ENCODE peak calls at places on chromosomes 11 and 22, in four cellular contexts. T is pancreas, W is choroid plexus epithelial cell, S is sigmoid colon. M is an unnamed sample.
A peak's percentile ranks its signal among the peaks of the same experiment; 100 is the strongest.

GRCh38 chr22:38696606-38697005 is 4.1 kb downstream of the JOSD1 start:
- DNase-seq in T (no peak), W (peak; percentile 87), S (no peak), M (no peak)

GRCh38 chr11:72308226-72309073 is 64.5 kb upstream of the PHOX2A start:
- DNase-seq in T (no peak), W (peak; percentile 89), S (no peak), M (peak; percentile 19)

GRCh38 chr22:46074771-46075551 is 75.4 kb upstream of the PPARA start:
- DNase-seq in T (peak; percentile 66), W (no peak), S (peak; percentile 68), M (no peak)

GRCh38 chr11:121650520-121651266 is 197.9 kb upstream of the SORL1-AS1 start:
- DNase-seq in T (no peak), W (no peak), S (no peak), M (peak; percentile 21)

GRCh38 chr22:46810856-46811786 is 48.7 kb downstream of the TBC1D22A start:
- DNase-seq in T (peak; percentile 35), W (no peak), S (no peak), M (no peak)

GRCh38 chr11:12900496-12900895 is 108.6 kb upstream of the RASSF10 start:
- DNase-seq in T (no peak), W (peak; percentile 90), S (no peak), M (no peak)

GRCh38 chr11:122633219-122633829 is 22.2 kb upstream of the UBASH3B start:
- DNase-seq in T (no peak), W (peak; percentile 88), S (peak; percentile 46), M (peak; percentile 55)

GRCh38 chr11:130876100-130876499 is 40.2 kb downstream of the SNX19 start:
- DNase-seq in T (no peak), W (no peak), S (no peak), M (no peak)

GRCh38 chr11:73981051-73981805 is 1.4 kb downstream of the UCP2 start:
- DNase-seq in T (peak; percentile 22), W (no peak), S (peak; percentile 39), M (no peak)

GRCh38 chr11:10310301-10310841 is 5.5 kb downstream of the ADM start:
- DNase-seq in T (no peak), W (peak; percentile 77), S (no peak), M (peak; percentile 41)

GRCh38 chr11:7512525-7513209 is 1.1 kb upstream of the PPFIBP2 start:
- DNase-seq in T (peak; percentile 68), W (peak; percentile 69), S (peak; percentile 89), M (peak; percentile 89)

GRCh38 chr11:32870676-32871075 is 21.9 kb upstream of the QSER1 start:
- DNase-seq in T (no peak), W (peak; percentile 18), S (no peak), M (no peak)
- TF ChIP-seq CTCF in T (no peak), W (peak; percentile 57), S (no peak), M (no peak)

GRCh38 chr11:69708731-69709401 is 5.0 kb upstream of the FGF19 start:
- DNase-seq in T (no peak), W (no peak), S (no peak), M (no peak)
- TF ChIP-seq CTCF in T (no peak), W (no peak), S (no peak), M (no peak)

DNA sequence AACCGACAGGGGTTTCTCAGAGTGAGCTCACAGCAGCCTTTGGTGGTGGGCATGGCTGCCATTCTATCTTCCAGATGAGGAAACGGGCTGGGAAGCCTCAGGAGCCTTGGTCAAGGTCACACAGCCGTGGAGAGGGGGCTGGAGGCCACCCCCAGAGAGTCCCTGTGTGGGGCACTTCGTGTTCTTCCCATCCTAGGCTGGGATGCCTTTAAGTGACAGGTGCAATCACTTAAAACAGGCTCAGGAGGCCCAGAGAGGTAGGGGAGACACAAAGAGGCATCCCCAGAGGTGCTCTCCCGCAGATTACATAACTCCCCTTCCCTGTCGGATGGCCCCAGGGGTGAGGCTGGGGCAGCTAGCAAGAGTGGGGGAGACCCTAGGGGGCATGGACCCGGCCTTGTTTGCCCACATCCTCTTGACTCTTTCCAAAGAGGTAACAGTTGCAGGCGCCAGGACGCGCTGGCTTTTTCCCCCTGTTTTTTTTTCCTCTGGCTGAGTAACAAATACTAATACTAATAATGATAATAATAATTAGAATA is 17.5 kb upstream of the SHISAL1 start:
- DNase-seq in T (no peak), W (no peak), S (peak; percentile 65), M (no peak)
- TF ChIP-seq CTCF in T (no peak), W (no peak), S (no peak), M (no peak)

DNA sequence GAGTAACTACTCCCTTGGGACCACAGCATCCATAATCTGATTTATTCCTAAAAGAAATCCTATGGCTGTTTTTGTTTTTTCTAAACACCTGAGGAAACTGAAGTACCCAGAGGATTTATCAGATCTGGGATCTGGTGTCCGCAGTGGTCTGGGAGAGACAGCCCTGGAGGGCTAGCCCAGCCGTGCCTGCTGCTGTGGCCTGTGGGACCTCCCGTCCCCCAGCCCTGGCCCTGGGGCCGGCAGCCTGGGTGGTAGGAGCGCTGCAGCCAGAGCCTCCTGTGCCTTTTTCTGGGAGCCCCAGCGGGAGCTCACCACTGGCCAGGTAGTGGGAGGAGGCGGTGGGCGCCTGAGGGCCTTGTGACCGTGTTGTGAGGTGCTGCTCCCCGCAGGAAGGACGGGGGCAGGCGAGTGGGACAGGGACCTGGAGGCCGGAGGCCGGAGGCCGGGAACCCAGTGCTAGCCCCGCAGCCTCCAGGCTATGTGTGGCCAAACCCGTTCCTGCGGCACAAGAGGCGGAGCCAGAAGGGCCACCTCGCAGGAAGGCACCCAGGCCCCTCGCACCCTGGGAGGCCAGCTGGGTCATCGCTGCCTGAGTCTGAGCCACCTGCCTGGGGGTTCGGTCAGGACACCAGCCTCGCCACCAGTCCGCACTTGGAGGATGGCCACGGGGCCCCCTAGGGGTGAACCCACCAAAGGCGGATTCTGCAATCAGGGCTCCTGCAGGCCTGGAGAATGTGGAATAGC is 18.2 kb upstream of the C11orf96 start:
- DNase-seq in T (no peak), W (no peak), S (no peak), M (no peak)
- TF ChIP-seq CTCF in T (no peak), W (peak; percentile 42), S (no peak), M (no peak)

DNA sequence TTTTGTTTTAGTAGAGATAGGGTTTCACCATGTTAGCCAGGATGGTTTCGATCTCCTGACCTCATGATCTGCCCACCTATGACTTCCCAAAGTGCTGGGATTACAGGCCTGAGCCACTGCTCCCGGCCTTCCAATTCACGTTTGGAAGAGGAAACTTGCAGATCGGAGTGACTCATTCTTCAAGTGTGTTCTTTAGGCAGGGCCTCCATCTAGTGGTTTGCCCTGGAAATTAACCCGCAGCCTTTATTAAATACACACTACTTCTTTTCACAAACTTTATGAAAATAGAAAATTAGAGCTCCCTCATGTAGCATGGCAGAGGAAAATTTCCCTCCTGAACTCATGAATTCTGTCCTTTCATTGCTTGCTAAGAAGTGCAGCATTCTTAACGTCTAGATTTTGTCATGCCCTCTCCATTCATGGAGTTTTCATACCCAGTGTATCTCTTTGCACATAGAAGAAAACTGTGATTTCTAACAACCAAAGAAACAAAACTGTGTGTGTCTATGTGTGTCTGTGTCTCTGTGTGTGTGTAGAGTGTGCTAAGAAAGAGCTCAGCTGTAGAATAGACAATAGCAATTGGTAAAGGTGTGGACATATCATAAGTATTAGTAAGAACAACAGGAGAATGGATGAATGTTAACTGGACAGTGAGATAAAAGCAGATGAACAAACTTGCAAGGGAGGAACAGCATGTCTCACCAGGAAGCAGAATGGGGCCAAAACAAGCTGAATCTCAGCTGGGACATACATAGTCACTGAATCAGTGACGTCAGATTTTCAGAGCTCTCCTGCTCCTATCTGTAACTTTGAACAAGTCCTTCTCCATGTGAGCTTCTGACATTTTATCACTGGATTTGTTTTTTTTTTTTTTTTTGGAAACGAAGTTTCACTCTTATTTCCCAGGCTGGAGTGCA is 118.4 kb downstream of the BBOX1 start:
- DNase-seq in T (no peak), W (peak; percentile 90), S (peak; percentile 77), M (peak; percentile 54)
- TF ChIP-seq CTCF in T (peak; percentile 70), W (peak; percentile 85), S (peak; percentile 84), M (peak; percentile 61)

DNA sequence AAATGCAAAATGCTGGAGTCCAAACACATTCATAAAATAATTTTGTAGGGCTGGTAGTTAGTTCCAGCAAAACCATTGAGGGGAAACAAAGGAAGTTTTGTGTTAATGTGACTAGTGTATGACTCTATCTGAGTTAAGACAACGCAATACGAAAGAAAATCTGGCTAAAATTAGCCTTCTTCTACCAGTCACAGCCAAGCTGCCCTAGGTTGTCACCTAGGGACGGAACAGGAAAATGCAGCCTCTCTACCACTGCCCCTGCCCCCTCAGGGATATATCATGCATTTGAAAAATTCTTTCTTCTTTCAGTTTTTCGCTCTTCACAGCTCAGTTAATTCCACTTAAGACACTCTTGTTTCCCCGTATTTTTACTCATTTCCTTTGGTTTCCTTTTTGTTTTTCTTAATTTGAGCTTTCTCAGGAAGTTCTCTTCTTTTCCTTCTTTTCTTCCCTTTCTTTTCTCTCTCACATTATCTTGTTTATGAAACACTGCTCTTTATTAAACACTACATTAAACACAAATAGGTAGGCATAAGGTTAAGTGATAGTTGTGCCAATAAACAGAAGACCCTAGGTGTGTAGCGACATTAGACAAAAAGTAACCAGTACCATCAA is 30.6 kb downstream of the KIRREL3 start:
- DNase-seq in T (no peak), W (no peak), S (no peak), M (no peak)
- TF ChIP-seq CTCF in T (peak; percentile 35), W (peak; percentile 11), S (no peak), M (peak; percentile 6)

DNA sequence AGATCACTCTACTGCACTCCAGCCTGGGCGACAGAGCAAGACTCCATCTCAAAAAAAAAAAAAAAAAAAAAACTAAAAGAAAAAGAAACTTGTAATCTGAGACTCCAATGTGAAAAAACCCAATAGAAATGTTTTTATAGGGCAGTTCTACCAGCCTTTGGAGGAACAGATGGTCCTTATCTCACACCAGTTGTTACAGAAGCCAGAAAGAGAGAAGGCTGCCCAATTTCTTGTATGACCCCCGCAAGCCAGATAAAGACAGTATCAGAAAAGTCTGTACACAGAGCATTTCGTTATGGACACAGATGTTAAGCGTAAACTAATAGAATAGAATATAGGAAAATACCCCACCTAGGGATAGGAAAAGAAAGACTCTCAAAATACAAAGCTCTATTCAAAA is 11.3 kb upstream of the TSGA10IP start:
- DNase-seq in T (no peak), W (peak; percentile 33), S (no peak), M (no peak)
- TF ChIP-seq CTCF in T (no peak), W (no peak), S (no peak), M (no peak)

DNA sequence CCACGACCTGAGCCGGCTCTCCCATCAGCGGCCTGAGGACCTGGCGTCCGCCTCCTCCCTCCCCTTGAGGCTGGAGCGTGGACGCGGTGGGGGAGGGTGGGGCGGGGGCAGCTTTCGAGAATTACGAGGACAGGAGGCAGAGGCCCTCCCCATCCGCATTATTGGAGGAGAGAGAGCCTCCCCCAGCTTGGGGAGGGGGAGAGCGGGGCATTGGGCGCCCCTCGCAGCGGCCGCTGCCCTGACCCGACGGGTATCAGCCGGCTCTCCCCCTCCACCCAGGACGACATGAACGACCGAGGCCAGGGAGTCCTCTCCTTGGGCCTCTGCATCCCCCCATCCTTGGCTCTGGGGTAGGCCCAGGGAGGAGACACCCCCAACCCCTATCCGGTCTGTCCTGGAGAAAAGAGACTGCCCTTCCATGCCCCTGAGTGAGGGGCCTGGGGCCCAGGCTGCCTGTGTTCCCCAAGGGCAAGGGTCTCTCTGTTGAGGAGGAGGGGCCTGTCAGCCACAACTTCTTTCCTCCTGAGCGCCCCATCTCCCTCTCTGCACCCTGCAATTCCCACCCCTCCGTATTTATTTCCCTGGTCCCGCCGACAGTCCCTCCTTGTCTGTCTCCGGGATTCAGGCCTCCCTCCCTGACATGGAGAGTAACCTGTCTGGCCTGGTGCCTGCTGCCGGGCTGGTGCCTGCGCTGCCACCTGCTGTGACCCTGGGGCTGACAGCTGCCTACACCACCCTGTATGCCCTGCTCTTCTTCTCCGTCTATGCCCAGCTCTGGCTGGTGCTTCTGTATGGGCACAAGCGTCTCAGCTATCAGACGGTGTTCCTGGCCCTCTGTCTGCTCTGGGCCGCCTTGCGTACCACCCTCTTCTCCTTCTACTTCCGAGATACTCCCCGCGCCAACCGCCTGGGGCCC is 495 bp downstream of the GPR137 start:
- DNase-seq in T (peak; percentile 75), W (no peak), S (no peak), M (no peak)
- TF ChIP-seq CTCF in T (no peak), W (no peak), S (no peak), M (no peak)